ENCODE peak calls at places on chromosomes 6 and 20, in nine cellular contexts. T is upper lobe of left lung, Q is A549, X is tibial nerve, O is NB4, B is ovary, D is H54, U is prostate gland, P is thyroid gland. R is an unnamed sample.

GRCh38 chr6:121055572-121056163 is 278.6 kb downstream of the TBC1D32 start:
- DNase-seq in X (no peak), Q (peak), B (no peak), O (peak), D (peak), P (no peak), T (no peak), U (no peak), R (no peak)

GRCh38 chr6:116974942-116975341 is 97.9 kb downstream of the RFX6 start:
- DNase-seq in O (no peak), T (no peak), B (no peak), X (no peak), Q (no peak), U (no peak), D (no peak), P (no peak), R (no peak)

GRCh38 chr6:28747631-28748157 is 176.1 kb downstream of the TRIM27 start:
- DNase-seq in B (peak), P (no peak), X (no peak), U (no peak), Q (peak), O (peak), D (no peak), T (no peak), R (no peak)

GRCh38 chr6:40299666-40300065 is 287.5 kb downstream of the LRFN2 start:
- DNase-seq in T (no peak), O (no peak), P (no peak), X (no peak), D (no peak), B (no peak), Q (no peak), U (no peak), R (no peak)

GRCh38 chr6:53654745-53655240 is 10.8 kb downstream of the KLHL31 start:
- DNase-seq in B (no peak), T (no peak), Q (no peak), D (no peak), P (no peak), O (no peak), U (no peak), X (no peak), R (no peak)

GRCh38 chr6:53603381-53604121 is 58.6 kb upstream of the GCLC start:
- DNase-seq in P (peak), D (no peak), B (no peak), O (no peak), Q (no peak), X (no peak), U (peak), T (no peak), R (peak)

GRCh38 chr6:163255265-163255664 is 159.3 kb upstream of the QKI start:
- DNase-seq in X (no peak), B (no peak), U (no peak), P (no peak), Q (no peak), O (no peak), D (no peak), T (no peak), R (no peak)

GRCh38 chr20:24339179-24339578 is 130.2 kb upstream of the SYNDIG1 start:
- DNase-seq in O (no peak), P (no peak), X (no peak), B (no peak), T (no peak), Q (no peak), U (no peak), D (no peak), R (no peak)

GRCh38 chr20:31569163-31570020 is 35.7 kb upstream of the ID1 start:
- DNase-seq in T (peak), B (peak), D (no peak), X (peak), U (no peak), O (peak), P (peak), Q (no peak), R (peak)

GRCh38 chr6:69349776-69350175 is 447.0 kb downstream of the LMBRD1 start:
- DNase-seq in B (no peak), P (no peak), O (peak), T (no peak), X (no peak), D (no peak), Q (no peak), U (no peak), R (peak)

GRCh38 chr6:144408151-144408550 is 123.0 kb downstream of the UTRN start:
- DNase-seq in B (peak), X (no peak), T (no peak), U (no peak), P (no peak), O (no peak), Q (no peak), D (no peak), R (peak)

GRCh38 chr20:44651507-44652373 is at the start of gene ADA:
- DNase-seq in U (peak), Q (peak), T (peak), X (peak), P (peak), D (peak), B (peak), O (peak), R (peak)

GRCh38 chr6:21826031-21826430 is 232.5 kb downstream of the SOX4 start:
- DNase-seq in P (no peak), X (no peak), B (no peak), D (peak), O (no peak), Q (peak), U (no peak), T (peak), R (no peak)

GRCh38 chr20:38067717-38068365 is 34.3 kb downstream of the RPRD1B start:
- DNase-seq in B (no peak), T (no peak), U (no peak), P (no peak), D (no peak), Q (no peak), X (no peak), O (no peak), R (no peak)

GRCh38 chr20:23244207-23244915 is 106.2 kb upstream of the NXT1 start:
- DNase-seq in X (no peak), Q (no peak), T (no peak), B (no peak), O (no peak), D (no peak), U (no peak), P (no peak), R (no peak)

GRCh38 chr6:69867075-69867911 is 937 bp downstream of the COL19A1 start:
- DNase-seq in D (no peak), U (peak), O (peak), Q (peak), P (peak), B (peak), T (peak), X (no peak), R (no peak)

GRCh38 chr20:438581-439469 is 23.5 kb downstream of the TBC1D20 start:
- DNase-seq in X (no peak), Q (no peak), O (no peak), B (no peak), T (no peak), P (no peak), D (no peak), U (no peak), R (no peak)

GRCh38 chr6:153511896-153512496 is 380.9 kb upstream of the RGS17 start:
- DNase-seq in O (peak), Q (peak), T (no peak), D (peak), X (no peak), P (peak), U (peak), B (no peak), R (no peak)

GRCh38 chr20:57425150-57426013 is 34.2 kb downstream of the RBM38 start:
- DNase-seq in T (no peak), B (no peak), Q (no peak), D (no peak), P (no peak), O (peak), U (no peak), X (no peak), R (no peak)

GRCh38 chr20:8218861-8219260 is 86.8 kb downstream of the PLCB1 start:
- DNase-seq in Q (no peak), U (no peak), T (no peak), O (no peak), B (no peak), D (no peak), P (no peak), X (no peak), R (no peak)

GRCh38 chr20:48458601-48459385 is 369.0 kb downstream of the PREX1 start:
- DNase-seq in T (no peak), O (no peak), P (no peak), B (no peak), X (no peak), U (no peak), D (no peak), Q (no peak), R (no peak)

GRCh38 chr20:7879883-7880282 is 60.4 kb downstream of the HAO1 start:
- DNase-seq in X (no peak), O (peak), P (no peak), U (no peak), T (no peak), D (no peak), Q (no peak), B (no peak), R (no peak)

GRCh38 chr6:131950767-131951575 is at the start of gene CCN2:
- DNase-seq in X (peak), D (peak), T (peak), Q (peak), B (peak), P (peak), O (no peak), U (peak), R (peak)

GRCh38 chr20:10110151-10110550 is 75.4 kb downstream of the ANKEF1 start:
- DNase-seq in T (no peak), Q (no peak), X (no peak), U (no peak), O (no peak), B (no peak), D (peak), P (no peak), R (no peak)

GRCh38 chr20:36262440-36262839 is 26.2 kb downstream of the AAR2 start:
- DNase-seq in P (no peak), X (no peak), T (no peak), B (no peak), D (no peak), Q (no peak), U (no peak), O (no peak), R (no peak)

GRCh38 chr6:90860822-90861601 is 274.1 kb upstream of the MAP3K7 start:
- DNase-seq in T (no peak), O (peak), X (no peak), U (no peak), P (no peak), Q (no peak), B (no peak), D (no peak), R (no peak)

GRCh38 chr6:7529141-7529540 is 12.3 kb upstream of the DSP start:
- DNase-seq in P (no peak), O (no peak), Q (no peak), D (no peak), T (no peak), X (no peak), B (no peak), U (no peak), R (no peak)

GRCh38 chr20:10357974-10358373 is 76.0 kb downstream of the MKKS start:
- DNase-seq in P (no peak), U (no peak), T (no peak), X (no peak), D (no peak), O (no peak), B (no peak), Q (no peak), R (no peak)

GRCh38 chr20:53738945-53739798 is 145.5 kb upstream of the ZNF217 start:
- DNase-seq in Q (no peak), D (no peak), X (no peak), B (no peak), P (no peak), O (peak), T (no peak), U (no peak), R (no peak)

GRCh38 chr6:108260126-108260808 is 573 bp downstream of the SNX3 start:
- DNase-seq in O (peak), U (peak), D (no peak), T (peak), X (no peak), Q (peak), P (peak), B (peak), R (no peak)
- TF ChIP-seq POLR2A in O (no peak), U (peak), D (no peak), T (no peak), X (no peak), Q (no peak), P (peak), B (peak), R (peak)

DNA sequence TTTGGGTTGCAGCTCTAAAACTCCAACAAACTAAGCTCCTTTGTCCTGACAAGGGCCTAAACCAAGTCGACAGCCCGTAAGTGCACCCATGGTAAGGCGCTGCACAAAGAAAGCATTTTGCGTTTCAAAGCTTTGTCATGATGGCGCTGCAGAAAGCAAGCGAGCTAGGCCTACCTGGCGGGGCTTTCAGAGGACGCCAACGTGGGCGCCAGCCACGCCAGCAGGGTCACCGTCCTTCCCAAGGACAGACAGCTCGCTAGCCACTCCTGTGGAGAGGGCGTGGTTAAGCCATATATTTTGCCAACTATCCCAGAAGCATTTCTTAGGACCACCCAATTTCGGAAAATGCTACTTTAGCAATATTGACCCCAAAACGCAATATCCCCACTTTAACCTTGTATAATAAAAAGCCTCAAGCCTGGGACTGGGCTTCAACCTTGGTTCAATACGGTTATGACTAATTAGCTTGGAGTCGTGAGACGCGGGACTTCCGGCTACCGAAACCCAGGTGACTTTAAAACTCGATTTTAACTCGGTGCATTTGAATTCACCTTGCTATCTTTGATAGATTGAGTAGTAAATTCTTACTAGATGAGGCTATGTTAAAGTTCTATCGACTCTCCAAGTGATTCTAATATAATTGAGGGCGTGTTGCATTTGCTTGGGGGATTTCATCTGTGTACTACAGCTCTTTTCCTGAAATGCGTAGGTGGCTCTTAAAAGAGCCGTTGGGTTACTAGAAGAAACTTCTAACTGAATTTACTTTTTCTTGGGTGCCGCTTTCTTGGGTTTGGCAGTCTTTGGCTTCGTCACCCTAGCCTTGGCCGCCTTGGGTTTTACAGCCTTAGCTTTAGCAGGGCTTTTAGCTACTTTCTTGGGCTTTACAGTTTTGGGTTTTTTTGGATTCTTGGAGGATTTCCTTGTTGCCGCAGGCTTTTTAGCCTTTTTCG is 54.0 kb downstream of the TRIM38 start:
- DNase-seq in Q (no peak), O (no peak), D (no peak), T (no peak), B (peak), U (no peak), P (peak), X (no peak), R (peak)
- TF ChIP-seq POLR2A in Q (no peak), O (no peak), D (no peak), T (no peak), B (no peak), U (no peak), P (peak), X (no peak), R (no peak)

GRCh38 chr6:150857906-150858365 is 7.6 kb upstream of the MTHFD1L start:
- DNase-seq in O (no peak), B (no peak), X (no peak), P (no peak), U (no peak), Q (peak), T (no peak), D (no peak), R (no peak)
- TF ChIP-seq POLR2A in O (no peak), B (no peak), X (no peak), P (no peak), U (no peak), Q (no peak), T (no peak), D (no peak), R (no peak)

GRCh38 chr6:170057961-170058877 is 232.7 kb downstream of the DLL1 start:
- DNase-seq in B (peak), O (no peak), T (peak), X (no peak), D (no peak), P (no peak), Q (no peak), U (no peak), R (no peak)
- TF ChIP-seq POLR2A in B (no peak), O (no peak), T (no peak), X (no peak), D (no peak), P (no peak), Q (no peak), U (no peak), R (no peak)

GRCh38 chr6:75243333-75244062 is at the start of gene COX7A2:
- DNase-seq in Q (peak), P (peak), O (peak), T (peak), U (peak), B (peak), X (peak), D (peak), R (peak)
- TF ChIP-seq POLR2A in Q (peak), P (peak), O (peak), T (peak), U (peak), B (peak), X (peak), D (peak), R (peak)

DNA sequence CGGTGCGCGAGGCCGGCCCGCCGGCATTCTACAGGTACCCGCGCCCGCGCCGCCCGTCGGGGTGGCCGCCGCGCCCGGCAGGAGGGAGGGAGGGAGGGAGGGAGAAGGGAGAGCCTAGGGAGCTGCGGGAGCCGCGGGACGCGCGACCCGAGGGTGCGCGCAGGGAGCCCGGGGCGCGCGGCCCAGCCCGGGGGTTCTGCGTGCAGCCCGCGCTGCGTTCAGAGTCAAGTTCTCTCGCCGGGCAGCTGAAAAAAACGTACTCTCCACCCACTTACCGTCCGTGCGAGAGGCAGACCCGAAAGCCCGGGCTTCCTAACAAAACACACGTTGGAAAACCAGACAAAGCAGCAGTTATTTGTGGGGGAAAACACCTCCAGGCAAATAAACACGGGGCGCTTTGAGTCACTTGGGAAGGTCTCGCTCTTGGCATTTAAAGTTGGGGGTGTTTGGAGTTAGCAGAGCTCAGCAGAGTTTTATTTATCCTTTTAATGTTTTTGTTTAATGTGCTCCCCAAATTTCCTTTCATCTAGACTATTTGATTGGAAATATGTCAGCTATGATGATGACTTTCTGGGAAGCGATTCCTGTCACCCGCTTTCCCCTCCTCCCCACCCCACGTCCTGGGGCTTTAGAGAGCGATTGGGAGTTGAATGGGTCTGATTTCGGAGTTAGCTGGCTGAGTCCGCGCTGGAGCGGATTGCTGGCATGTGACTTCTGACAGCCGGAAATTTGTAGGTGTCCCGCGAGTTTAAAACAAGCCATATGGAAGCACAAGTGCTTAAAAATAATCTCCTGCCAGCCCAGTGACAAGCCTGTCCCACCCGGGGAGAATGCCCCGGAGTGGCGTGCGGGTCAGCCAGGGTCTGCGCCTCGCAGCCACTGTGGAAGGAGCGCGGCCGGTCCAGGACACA is 1.1 kb downstream of the ESR1 start:
- DNase-seq in P (peak), U (no peak), B (peak), T (no peak), Q (no peak), O (no peak), D (no peak), X (no peak), R (peak)
- TF ChIP-seq POLR2A in P (no peak), U (no peak), B (no peak), T (no peak), Q (no peak), O (no peak), D (no peak), X (no peak), R (no peak)

GRCh38 chr6:30616811-30617564 is at the start of gene PPP1R10:
- DNase-seq in P (peak), U (peak), O (peak), X (peak), Q (peak), D (peak), B (peak), T (peak), R (peak)
- TF ChIP-seq POLR2A in P (peak), U (peak), O (peak), X (peak), Q (peak), D (peak), B (peak), T (peak), R (peak)

DNA sequence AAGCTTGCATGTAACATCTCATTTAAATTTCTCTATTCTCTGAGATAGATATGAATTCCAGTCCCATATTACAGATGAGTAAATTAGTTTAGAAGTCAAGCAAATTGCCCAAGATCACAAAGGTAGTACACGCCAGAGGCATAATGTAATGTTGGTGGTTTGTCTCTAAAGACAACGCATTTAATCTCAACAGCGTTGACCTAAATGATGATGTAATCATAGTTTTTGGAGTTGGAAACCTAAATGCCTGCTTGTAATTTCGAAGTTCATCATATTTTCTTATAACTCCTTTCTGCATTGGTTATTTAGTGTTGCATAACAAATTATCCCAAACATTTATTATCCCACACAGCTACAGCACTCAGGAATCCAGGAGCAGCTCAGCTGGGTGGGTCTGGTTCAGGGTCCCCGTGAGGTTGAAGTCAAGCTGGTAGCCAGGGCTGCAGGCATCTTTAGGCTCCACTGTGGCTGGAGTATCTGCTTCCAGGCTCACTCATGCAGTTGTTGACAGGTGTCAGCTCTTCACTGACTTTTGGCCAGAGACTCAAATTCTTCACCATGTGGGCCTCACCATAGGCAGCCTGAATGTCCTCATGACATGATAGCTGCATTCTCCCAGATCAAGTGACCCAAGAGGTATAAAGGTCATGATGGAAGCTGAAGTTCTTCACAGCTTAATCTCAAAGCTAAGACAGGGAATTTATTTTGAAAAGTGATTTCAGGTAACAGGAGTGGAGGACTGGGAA is 122.0 kb upstream of the SPTLC3 start:
- DNase-seq in U (no peak), Q (no peak), B (no peak), X (no peak), T (no peak), P (no peak), O (no peak), D (no peak), R (no peak)
- TF ChIP-seq POLR2A in U (no peak), Q (no peak), B (no peak), X (no peak), T (no peak), P (no peak), O (no peak), D (no peak), R (no peak)

GRCh38 chr6:47230579-47230978 is 79.1 kb downstream of the TNFRSF21 start:
- DNase-seq in P (no peak), O (no peak), D (no peak), Q (no peak), X (no peak), U (no peak), B (no peak), T (peak), R (no peak)
- TF ChIP-seq POLR2A in P (no peak), O (no peak), D (no peak), Q (no peak), X (no peak), U (no peak), B (no peak), T (no peak), R (no peak)

GRCh38 chr6:36975231-36976004 is 10.6 kb downstream of the MTCH1 start:
- DNase-seq in O (no peak), U (no peak), T (no peak), B (no peak), Q (no peak), D (no peak), P (no peak), X (no peak), R (no peak)
- TF ChIP-seq POLR2A in O (no peak), U (no peak), T (no peak), B (no peak), Q (no peak), D (no peak), P (no peak), X (no peak), R (no peak)